ENCODE peak calls at places on chromosomes 4 and X, in eight cellular contexts. R is posterior vena cava; X is HTR-8/SVneo; G is NCI-H187; M is CD4-positive, alpha-beta memory T cell; Z is ovary; N is activated CD4-positive, alpha-beta T cell treated with anti-CD3 and anti-CD28 coated beads, Interleukin-2, amount 50 U/mL, for 4 hours; A is CD8-positive, alpha-beta memory T cell. K is an unnamed sample.

GRCh38 chrX:1462596-1463251 is 10.0 kb upstream of the ASMTL start:
- DNase-seq in R (no peak), X (peak; percentile 33), G (no peak), M (peak; percentile 90), Z (no peak), N (peak; percentile 75), A (peak; percentile 89), K (peak; percentile 94)

GRCh38 chr4:106195435-106195950 is 120.5 kb downstream of the TBCK start:
- DNase-seq in R (no peak), X (no peak), G (no peak), M (no peak), Z (no peak), N (no peak), A (no peak), K (no peak)

GRCh38 chr4:38154681-38155588 is 194.7 kb downstream of the PTTG2 start:
- DNase-seq in R (peak; percentile 87), X (no peak), G (no peak), M (no peak), Z (no peak), N (no peak), A (no peak), K (no peak)

GRCh38 chr4:154349829-154350228 is 141.8 kb downstream of the DCHS2 start:
- DNase-seq in R (no peak), X (no peak), G (no peak), M (no peak), Z (no peak), N (no peak), A (no peak), K (no peak)

GRCh38 chr4:38500433-38500832 is 163.6 kb upstream of the KLF3 start:
- DNase-seq in R (no peak), X (no peak), G (no peak), M (no peak), Z (no peak), N (no peak), A (no peak), K (no peak)

GRCh38 chr4:3471886-3472285 is 8.8 kb downstream of the DOK7 start:
- DNase-seq in R (no peak), X (no peak), G (no peak), M (no peak), Z (no peak), N (no peak), A (no peak), K (no peak)

GRCh38 chr4:156830356-156830755 is 141.2 kb downstream of the PDGFC start:
- DNase-seq in R (no peak), X (no peak), G (no peak), M (no peak), Z (no peak), N (no peak), A (no peak), K (no peak)

GRCh38 chrX:45358417-45358816 is 157.7 kb upstream of the DIPK2B start:
- DNase-seq in R (no peak), X (no peak), G (no peak), M (no peak), Z (no peak), N (no peak), A (no peak), K (no peak)

GRCh38 chr4:153116101-153116680 is 88.1 kb upstream of the TRIM2 start:
- DNase-seq in R (no peak), X (no peak), G (no peak), M (peak; percentile 60), Z (no peak), N (no peak), A (peak; percentile 78), K (peak; percentile 70)

GRCh38 chr4:51831133-51831532 is 11.8 kb upstream of the DCUN1D4 start:
- DNase-seq in R (peak; percentile 89), X (no peak), G (peak; percentile 11), M (peak; percentile 57), Z (peak; percentile 54), N (peak; percentile 61), A (peak; percentile 57), K (peak; percentile 44)

GRCh38 chrX:16640823-16641222 is 9.1 kb upstream of the S100G start:
- DNase-seq in R (no peak), X (no peak), G (no peak), M (no peak), Z (no peak), N (no peak), A (no peak), K (no peak)

K was measured in central memory CD4-positive, alpha-beta T cell.